ENCODE peak calls at places on chromosome 20, in eight cellular contexts. P is activated gamma-delta T cell treated with Interleukin-2 at 50 U/mL for 16 hours; E is iris pigment epithelial cell; Y is Calu3; N is NCI-H1092; W is CD8-positive, alpha-beta T cell; A is GM10248; R is T-helper 1 cell. Q is an unnamed sample.

GRCh38 chr20:41248371-41249024 is 69.0 kb downstream of the ZHX3 start:
- DNase-seq in R (no peak), Y (no peak), E (peak), P (no peak), W (no peak), A (no peak), N (no peak), Q (no peak)

GRCh38 chr20:1809121-1809520 is 86.1 kb upstream of the SIRPA start:
- DNase-seq in R (no peak), A (no peak), E (peak), P (no peak), Y (no peak), N (no peak), W (no peak), Q (no peak)

GRCh38 chr20:11403711-11404110 is 514.0 kb upstream of the BTBD3 start:
- DNase-seq in N (no peak), Y (no peak), A (no peak), P (no peak), W (no peak), E (no peak), R (no peak), Q (no peak)

GRCh38 chr20:10674684-10675455 is 1.1 kb upstream of the JAG1 start:
- DNase-seq in A (peak), P (no peak), N (peak), W (no peak), Y (peak), R (peak), E (peak), Q (peak)

GRCh38 chr20:20407891-20408805 is 40.2 kb downstream of the INSM1 start:
- DNase-seq in Y (no peak), N (peak), W (no peak), R (no peak), E (peak), P (no peak), A (no peak), Q (no peak)

GRCh38 chr20:62364911-62365736 is 2.0 kb downstream of the LAMA5 start:
- DNase-seq in N (no peak), P (no peak), W (no peak), A (no peak), E (no peak), R (no peak), Y (peak), Q (peak)

GRCh38 chr20:43716757-43717615 is 9.8 kb downstream of the GTSF1L start:
- DNase-seq in P (no peak), A (no peak), R (no peak), N (no peak), W (no peak), E (no peak), Y (no peak), Q (no peak)

GRCh38 chr20:47187450-47188195 is 168.9 kb downstream of the ZMYND8 start:
- DNase-seq in P (no peak), Y (no peak), A (no peak), W (no peak), E (no peak), R (no peak), N (no peak), Q (no peak)

GRCh38 chr20:8066662-8067061 is 47.1 kb upstream of the TMX4 start:
- DNase-seq in E (peak), W (no peak), A (no peak), Y (no peak), N (no peak), R (no peak), P (no peak), Q (no peak)

GRCh38 chr20:38405132-38405531 is 30.0 kb downstream of the SNHG17 start:
- DNase-seq in W (no peak), E (no peak), N (no peak), A (no peak), R (no peak), P (no peak), Y (no peak), Q (no peak)

GRCh38 chr20:34938466-34939163 is 17.0 kb downstream of the GSS start:
- DNase-seq in N (peak), Y (no peak), R (no peak), A (no peak), P (no peak), E (no peak), W (no peak), Q (no peak)

GRCh38 chr20:44447827-44448419 is 27.8 kb upstream of the TTPAL start:
- DNase-seq in W (no peak), E (no peak), N (no peak), Y (no peak), A (no peak), P (no peak), R (no peak), Q (no peak)